ENCODE peak calls at places on chromosomes 3 and 15, in eight cellular contexts. One of them, this sample, is unnamed.

GRCh38 chr3:106877632-106878031 is 499.6 kb upstream of the CCDC54 start:
- DNase-seq in adrenal gland: no peak
- DNase-seq in foreskin fibroblast: no peak
- DNase-seq in heart right ventricle: no peak
- DNase-seq in cardiac fibroblast: no peak
- DNase-seq in PC-9: no peak
- DNase-seq in stomach: no peak
- DNase-seq in GM13976: no peak
- DNase-seq in this sample: no peak

GRCh38 chr3:156586905-156587766 is 32.2 kb upstream of the SSR3 start:
- DNase-seq in adrenal gland: no peak
- DNase-seq in foreskin fibroblast: no peak
- DNase-seq in heart right ventricle: no peak
- DNase-seq in cardiac fibroblast: peak; percentile 18
- DNase-seq in PC-9: no peak
- DNase-seq in stomach: no peak
- DNase-seq in GM13976: no peak
- DNase-seq in this sample: no peak

GRCh38 chr3:97579365-97579764 is 185.2 kb upstream of the ARL6 start:
- DNase-seq in adrenal gland: no peak
- DNase-seq in foreskin fibroblast: no peak
- DNase-seq in heart right ventricle: no peak
- DNase-seq in cardiac fibroblast: no peak
- DNase-seq in PC-9: peak; percentile 34
- DNase-seq in stomach: no peak
- DNase-seq in GM13976: no peak
- DNase-seq in this sample: no peak

GRCh38 chr15:89359471-89360293 is 25.1 kb upstream of the POLG start:
- DNase-seq in adrenal gland: no peak
- DNase-seq in foreskin fibroblast: no peak
- DNase-seq in heart right ventricle: no peak
- DNase-seq in cardiac fibroblast: no peak
- DNase-seq in PC-9: no peak
- DNase-seq in stomach: no peak
- DNase-seq in GM13976: no peak
- DNase-seq in this sample: no peak

GRCh38 chr15:77659350-77660321 is 26.9 kb upstream of the LINGO1 start:
- DNase-seq in adrenal gland: peak; percentile 83
- DNase-seq in foreskin fibroblast: peak; percentile 46
- DNase-seq in heart right ventricle: peak; percentile 35
- DNase-seq in cardiac fibroblast: peak; percentile 63
- DNase-seq in PC-9: no peak
- DNase-seq in stomach: peak; percentile 36
- DNase-seq in GM13976: peak; percentile 83
- DNase-seq in this sample: no peak

GRCh38 chr3:43346990-43347749 is 60.8 kb downstream of the SNRK start:
- DNase-seq in adrenal gland: no peak
- DNase-seq in foreskin fibroblast: no peak
- DNase-seq in heart right ventricle: no peak
- DNase-seq in cardiac fibroblast: no peak
- DNase-seq in PC-9: no peak
- DNase-seq in stomach: no peak
- DNase-seq in GM13976: no peak
- DNase-seq in this sample: no peak

GRCh38 chr3:186882881-186883685 is 40.6 kb downstream of the ADIPOQ start:
- DNase-seq in adrenal gland: no peak
- DNase-seq in foreskin fibroblast: peak; percentile 86
- DNase-seq in heart right ventricle: no peak
- DNase-seq in cardiac fibroblast: peak; percentile 71
- DNase-seq in PC-9: peak; percentile 65
- DNase-seq in stomach: no peak
- DNase-seq in GM13976: no peak
- DNase-seq in this sample: no peak

GRCh38 chr3:48405343-48405881 is 24.5 kb downstream of the PLXNB1 start:
- DNase-seq in adrenal gland: peak; percentile 15
- DNase-seq in foreskin fibroblast: no peak
- DNase-seq in heart right ventricle: no peak
- DNase-seq in cardiac fibroblast: no peak
- DNase-seq in PC-9: no peak
- DNase-seq in stomach: peak; percentile 24
- DNase-seq in GM13976: peak; percentile 16
- DNase-seq in this sample: peak; percentile 84

GRCh38 chr15:68352401-68353062 is 75.0 kb downstream of the FEM1B start:
- DNase-seq in adrenal gland: peak; percentile 80
- DNase-seq in foreskin fibroblast: peak; percentile 97
- DNase-seq in heart right ventricle: no peak
- DNase-seq in cardiac fibroblast: peak; percentile 94
- DNase-seq in PC-9: peak; percentile 68
- DNase-seq in stomach: no peak
- DNase-seq in GM13976: no peak
- DNase-seq in this sample: peak; percentile 90

GRCh38 chr15:43941555-43941954 is 114.8 kb downstream of the WDR76 start:
- DNase-seq in adrenal gland: no peak
- DNase-seq in foreskin fibroblast: no peak
- DNase-seq in heart right ventricle: no peak
- DNase-seq in cardiac fibroblast: no peak
- DNase-seq in PC-9: no peak
- DNase-seq in stomach: no peak
- DNase-seq in GM13976: peak; percentile 43
- DNase-seq in this sample: peak; percentile 49

GRCh38 chr15:43941071-43941470 is 114.3 kb downstream of the WDR76 start:
- DNase-seq in adrenal gland: no peak
- DNase-seq in foreskin fibroblast: no peak
- DNase-seq in heart right ventricle: no peak
- DNase-seq in cardiac fibroblast: no peak
- DNase-seq in PC-9: no peak
- DNase-seq in stomach: no peak
- DNase-seq in GM13976: no peak
- DNase-seq in this sample: peak; percentile 53

GRCh38 chr15:43942157-43942556 is 115.4 kb downstream of the WDR76 start:
- DNase-seq in adrenal gland: no peak
- DNase-seq in foreskin fibroblast: no peak
- DNase-seq in heart right ventricle: no peak
- DNase-seq in cardiac fibroblast: no peak
- DNase-seq in PC-9: no peak
- DNase-seq in stomach: no peak
- DNase-seq in GM13976: no peak
- DNase-seq in this sample: no peak

GRCh38 chr15:43943511-43943910 is 116.7 kb downstream of the WDR76 start:
- DNase-seq in adrenal gland: no peak
- DNase-seq in foreskin fibroblast: peak; percentile 78
- DNase-seq in heart right ventricle: no peak
- DNase-seq in cardiac fibroblast: peak; percentile 27
- DNase-seq in PC-9: no peak
- DNase-seq in stomach: no peak
- DNase-seq in GM13976: no peak
- DNase-seq in this sample: no peak

GRCh38 chr15:43939070-43939469 is 112.3 kb downstream of the WDR76 start:
- DNase-seq in adrenal gland: no peak
- DNase-seq in foreskin fibroblast: peak; percentile 64
- DNase-seq in heart right ventricle: no peak
- DNase-seq in cardiac fibroblast: peak; percentile 30
- DNase-seq in PC-9: no peak
- DNase-seq in stomach: no peak
- DNase-seq in GM13976: peak; percentile 47
- DNase-seq in this sample: peak; percentile 21
- TF ChIP-seq CTCF in adrenal gland: peak; percentile 28
- TF ChIP-seq CTCF in foreskin fibroblast: peak; percentile 54
- TF ChIP-seq CTCF in heart right ventricle: peak; percentile 28
- TF ChIP-seq CTCF in cardiac fibroblast: peak; percentile 60
- TF ChIP-seq CTCF in PC-9: peak; percentile 62
- TF ChIP-seq CTCF in stomach: no peak
- TF ChIP-seq CTCF in GM13976: no peak
- TF ChIP-seq CTCF in this sample: no peak

GRCh38 chr3:184808021-184808420 is 3.9 kb upstream of the VPS8 start:
- DNase-seq in adrenal gland: no peak
- DNase-seq in foreskin fibroblast: no peak
- DNase-seq in heart right ventricle: no peak
- DNase-seq in cardiac fibroblast: no peak
- DNase-seq in PC-9: no peak
- DNase-seq in stomach: no peak
- DNase-seq in GM13976: no peak
- DNase-seq in this sample: no peak
- TF ChIP-seq CTCF in adrenal gland: no peak
- TF ChIP-seq CTCF in foreskin fibroblast: peak; percentile 6
- TF ChIP-seq CTCF in heart right ventricle: peak; percentile 12
- TF ChIP-seq CTCF in cardiac fibroblast: peak; percentile 14
- TF ChIP-seq CTCF in PC-9: peak; percentile 23
- TF ChIP-seq CTCF in stomach: no peak
- TF ChIP-seq CTCF in GM13976: no peak
- TF ChIP-seq CTCF in this sample: peak; percentile 21

GRCh38 chr3:197888511-197888910 is 61.5 kb upstream of the RPL35A start:
- DNase-seq in adrenal gland: no peak
- DNase-seq in foreskin fibroblast: no peak
- DNase-seq in heart right ventricle: no peak
- DNase-seq in cardiac fibroblast: no peak
- DNase-seq in PC-9: peak; percentile 56
- DNase-seq in stomach: no peak
- DNase-seq in GM13976: no peak
- DNase-seq in this sample: no peak

GRCh38 chr3:197896421-197896820 is 53.6 kb upstream of the RPL35A start:
- DNase-seq in adrenal gland: no peak
- DNase-seq in foreskin fibroblast: no peak
- DNase-seq in heart right ventricle: no peak
- DNase-seq in cardiac fibroblast: no peak
- DNase-seq in PC-9: no peak
- DNase-seq in stomach: no peak
- DNase-seq in GM13976: no peak
- DNase-seq in this sample: peak; percentile 17

GRCh38 chr3:197889204-197889930 is 60.6 kb upstream of the RPL35A start:
- DNase-seq in adrenal gland: no peak
- DNase-seq in foreskin fibroblast: no peak
- DNase-seq in heart right ventricle: no peak
- DNase-seq in cardiac fibroblast: no peak
- DNase-seq in PC-9: peak; percentile 100
- DNase-seq in stomach: no peak
- DNase-seq in GM13976: no peak
- DNase-seq in this sample: peak; percentile 6

GRCh38 chr3:197892162-197892561 is 57.8 kb upstream of the RPL35A start:
- DNase-seq in adrenal gland: no peak
- DNase-seq in foreskin fibroblast: no peak
- DNase-seq in heart right ventricle: no peak
- DNase-seq in cardiac fibroblast: no peak
- DNase-seq in PC-9: no peak
- DNase-seq in stomach: no peak
- DNase-seq in GM13976: no peak
- DNase-seq in this sample: peak; percentile 36

GRCh38 chr3:197890693-197891092 is 59.3 kb upstream of the RPL35A start:
- DNase-seq in adrenal gland: no peak
- DNase-seq in foreskin fibroblast: no peak
- DNase-seq in heart right ventricle: no peak
- DNase-seq in cardiac fibroblast: no peak
- DNase-seq in PC-9: no peak
- DNase-seq in stomach: no peak
- DNase-seq in GM13976: no peak
- DNase-seq in this sample: peak; percentile 25
- TF ChIP-seq CTCF in adrenal gland: no peak
- TF ChIP-seq CTCF in foreskin fibroblast: no peak
- TF ChIP-seq CTCF in heart right ventricle: no peak
- TF ChIP-seq CTCF in cardiac fibroblast: no peak
- TF ChIP-seq CTCF in PC-9: no peak
- TF ChIP-seq CTCF in stomach: no peak
- TF ChIP-seq CTCF in GM13976: no peak
- TF ChIP-seq CTCF in this sample: no peak

GRCh38 chr3:171616798-171617197 is 156.6 kb upstream of the TNIK start:
- DNase-seq in adrenal gland: no peak
- DNase-seq in foreskin fibroblast: no peak
- DNase-seq in heart right ventricle: no peak
- DNase-seq in cardiac fibroblast: no peak
- DNase-seq in PC-9: peak; percentile 64
- DNase-seq in stomach: no peak
- DNase-seq in GM13976: no peak
- DNase-seq in this sample: no peak

GRCh38 chr3:171615281-171615680 is 155.1 kb upstream of the TNIK start:
- DNase-seq in adrenal gland: no peak
- DNase-seq in foreskin fibroblast: no peak
- DNase-seq in heart right ventricle: no peak
- DNase-seq in cardiac fibroblast: peak; percentile 8
- DNase-seq in PC-9: no peak
- DNase-seq in stomach: no peak
- DNase-seq in GM13976: no peak
- DNase-seq in this sample: no peak

GRCh38 chr3:171615742-171616141 is 155.5 kb upstream of the TNIK start:
- DNase-seq in adrenal gland: no peak
- DNase-seq in foreskin fibroblast: no peak
- DNase-seq in heart right ventricle: no peak
- DNase-seq in cardiac fibroblast: peak; percentile 69
- DNase-seq in PC-9: no peak
- DNase-seq in stomach: no peak
- DNase-seq in GM13976: no peak
- DNase-seq in this sample: no peak

GRCh38 chr3:171614318-171614967 is 154.2 kb upstream of the TNIK start:
- DNase-seq in adrenal gland: no peak
- DNase-seq in foreskin fibroblast: peak; percentile 46
- DNase-seq in heart right ventricle: peak; percentile 10
- DNase-seq in cardiac fibroblast: peak; percentile 24
- DNase-seq in PC-9: no peak
- DNase-seq in stomach: no peak
- DNase-seq in GM13976: peak; percentile 40
- DNase-seq in this sample: no peak
- TF ChIP-seq CTCF in adrenal gland: peak; percentile 28
- TF ChIP-seq CTCF in foreskin fibroblast: peak; percentile 64
- TF ChIP-seq CTCF in heart right ventricle: peak; percentile 64
- TF ChIP-seq CTCF in cardiac fibroblast: peak; percentile 73
- TF ChIP-seq CTCF in PC-9: no peak
- TF ChIP-seq CTCF in stomach: no peak
- TF ChIP-seq CTCF in GM13976: peak; percentile 13
- TF ChIP-seq CTCF in this sample: peak; percentile 48